ENCODE peak calls at places on chromosome 4, in seven cellular contexts. S is stimulated activated CD8-positive, alpha-beta memory T cell treated with anti-CD3 and anti-CD28 coated beads, Interleukin-4, amount 100 ng/mL, for 24 hours; A is NCI-H460; H is glomerular endothelial cell; F is Peyer's patch; C is kidney tubule cell; J is EL. O is an unnamed sample.

GRCh38 chr4:152780267-152780811 is 585 bp downstream of the ARFIP1 start:
- DNase-seq in S (no peak), A (no peak), H (no peak), F (no peak), C (peak), J (peak), O (no peak)

GRCh38 chr4:73507541-73507940 is 26.0 kb downstream of the AFM start:
- DNase-seq in S (no peak), A (no peak), H (no peak), F (no peak), C (no peak), J (no peak), O (no peak)

GRCh38 chr4:21858971-21859370 is 89.6 kb downstream of the KCNIP4 start:
- DNase-seq in S (no peak), A (no peak), H (no peak), F (no peak), C (no peak), J (peak), O (no peak)

GRCh38 chr4:185912779-185913178 is 100.8 kb upstream of the SORBS2 start:
- DNase-seq in S (no peak), A (no peak), H (no peak), F (no peak), C (no peak), J (peak), O (no peak)

GRCh38 chr4:108247511-108248088 is 78.9 kb upstream of the LEF1 start:
- DNase-seq in S (no peak), A (no peak), H (no peak), F (no peak), C (peak), J (no peak), O (no peak)

GRCh38 chr4:18568600-18568999 is 547.0 kb upstream of the LCORL start:
- DNase-seq in S (no peak), A (no peak), H (peak), F (no peak), C (peak), J (peak), O (no peak)

GRCh38 chr4:188986271-188986689 is 847.0 kb downstream of the TRIML1 start:
- DNase-seq in S (no peak), A (no peak), H (no peak), F (no peak), C (peak), J (peak), O (no peak)

GRCh38 chr4:70895846-70896435 is 6.2 kb upstream of the MOB1B start:
- DNase-seq in S (no peak), A (no peak), H (no peak), F (no peak), C (peak), J (no peak), O (no peak)

GRCh38 chr4:124483043-124483906 is 229.3 kb downstream of the ANKRD50 start:
- DNase-seq in S (no peak), A (no peak), H (no peak), F (no peak), C (no peak), J (peak), O (no peak)

GRCh38 chr4:56182356-56182755 is 204.9 kb downstream of the AASDH start:
- DNase-seq in S (no peak), A (no peak), H (no peak), F (no peak), C (no peak), J (no peak), O (no peak)

GRCh38 chr4:186622788-186623464 is 67.6 kb upstream of the MTNR1A start:
- DNase-seq in S (no peak), A (no peak), H (no peak), F (no peak), C (no peak), J (peak), O (no peak)

GRCh38 chr4:39825741-39826231 is 127.8 kb downstream of the UBE2K start:
- DNase-seq in S (no peak), A (no peak), H (no peak), F (no peak), C (peak), J (peak), O (no peak)

GRCh38 chr4:85489273-85489672 is 14.3 kb downstream of the ARHGAP24 start:
- DNase-seq in S (no peak), A (no peak), H (no peak), F (no peak), C (peak), J (peak), O (no peak)

GRCh38 chr4:19999331-19999730 is 252.4 kb upstream of the SLIT2 start:
- DNase-seq in S (no peak), A (no peak), H (no peak), F (no peak), C (no peak), J (no peak), O (no peak)

GRCh38 chr4:184653650-184654049 is 4.1 kb downstream of the PRIMPOL start:
- DNase-seq in S (no peak), A (no peak), H (no peak), F (no peak), C (no peak), J (peak), O (no peak)

GRCh38 chr4:3635090-3635820 is 103.0 kb upstream of the LRPAP1 start:
- DNase-seq in S (no peak), A (no peak), H (no peak), F (no peak), C (no peak), J (no peak), O (no peak)

GRCh38 chr4:86848136-86848535 is 1.0 kb downstream of the SLC10A6 start:
- DNase-seq in S (no peak), A (no peak), H (no peak), F (no peak), C (no peak), J (peak), O (no peak)

GRCh38 chr4:2552806-2553205 is 16.4 kb downstream of the FAM193A start:
- DNase-seq in S (no peak), A (no peak), H (no peak), F (no peak), C (no peak), J (no peak), O (no peak)

GRCh38 chr4:2250764-2251072 is 8.8 kb upstream of the HAUS3 start:
- DNase-seq in S (no peak), A (no peak), H (no peak), F (no peak), C (no peak), J (no peak), O (no peak)

GRCh38 chr4:123787710-123788109 is 391.1 kb downstream of the SPRY1 start:
- DNase-seq in S (no peak), A (no peak), H (no peak), F (no peak), C (no peak), J (no peak), O (no peak)

GRCh38 chr4:98466868-98467599 is 191.4 kb downstream of the TSPAN5 start:
- DNase-seq in S (no peak), A (no peak), H (no peak), F (no peak), C (no peak), J (peak), O (no peak)

GRCh38 chr4:114281561-114281960 is 302.1 kb upstream of the ARSJ start:
- DNase-seq in S (no peak), A (no peak), H (no peak), F (no peak), C (peak), J (peak), O (no peak)

GRCh38 chr4:144347116-144347515 is 206.6 kb upstream of the GYPA start:
- DNase-seq in S (no peak), A (no peak), H (no peak), F (no peak), C (no peak), J (no peak), O (no peak)

GRCh38 chr4:182085051-182085480 is 158.1 kb upstream of the TENM3 start:
- DNase-seq in S (no peak), A (no peak), H (no peak), F (no peak), C (peak), J (peak), O (no peak)

GRCh38 chr4:86981789-86982188 is 47.0 kb downstream of the AFF1 start:
- DNase-seq in S (no peak), A (no peak), H (no peak), F (no peak), C (no peak), J (no peak), O (no peak)

GRCh38 chr4:180913750-180914149 is 1329.5 kb upstream of the TENM3 start:
- DNase-seq in S (no peak), A (no peak), H (no peak), F (no peak), C (peak), J (peak), O (no peak)

GRCh38 chr4:119628281-119629141 is at the start of gene PDE5A:
- DNase-seq in S (peak), A (peak), H (no peak), F (peak), C (peak), J (peak), O (peak)

GRCh38 chr4:98662619-98663225 is 4.3 kb upstream of the TSPAN5 start:
- DNase-seq in S (peak), A (no peak), H (no peak), F (peak), C (no peak), J (no peak), O (no peak)

GRCh38 chr4:5810151-5810550 is 82.7 kb downstream of the CRMP1 start:
- DNase-seq in S (no peak), A (no peak), H (no peak), F (no peak), C (no peak), J (no peak), O (no peak)

GRCh38 chr4:173707658-173708415 is 177.8 kb upstream of the HAND2 start:
- DNase-seq in S (no peak), A (no peak), H (no peak), F (no peak), C (no peak), J (no peak), O (no peak)

GRCh38 chr4:116618638-116619037 is 466.7 kb downstream of the TRAM1L1 start:
- DNase-seq in S (no peak), A (no peak), H (no peak), F (no peak), C (no peak), J (no peak), O (no peak)

GRCh38 chr4:156169861-156170260 is 216.2 kb upstream of the CTSO start:
- DNase-seq in S (no peak), A (no peak), H (no peak), F (no peak), C (no peak), J (peak), O (no peak)

GRCh38 chr4:88803600-88804096 is 106.0 kb upstream of the NAP1L5 start:
- DNase-seq in S (no peak), A (peak), H (no peak), F (no peak), C (peak), J (peak), O (no peak)

O was measured in coronary artery.